ENCODE peak calls at places on chromosome 21, in five cellular contexts. One of them, this sample, is unnamed.

GRCh38 chr21:41170442-41170841 is 2.5 kb downstream of the BACE2 start:
- DNase-seq in A549: peak; percentile 56
- DNase-seq in K562: peak; percentile 58
- DNase-seq in IMR-90: peak; percentile 34
- DNase-seq in HEK293T: peak; percentile 66
- DNase-seq in this sample: peak; percentile 29

GRCh38 chr21:38839683-38840286 is 34.1 kb downstream of the ETS2 start:
- DNase-seq in A549: no peak
- DNase-seq in K562: no peak
- DNase-seq in IMR-90: peak; percentile 94
- DNase-seq in HEK293T: no peak
- DNase-seq in this sample: no peak

GRCh38 chr21:29155933-29156260 is 25.5 kb downstream of the MAP3K7CL start:
- DNase-seq in A549: no peak
- DNase-seq in K562: no peak
- DNase-seq in IMR-90: no peak
- DNase-seq in HEK293T: no peak
- DNase-seq in this sample: no peak

GRCh38 chr21:34357889-34358288 is 5.9 kb upstream of the KCNE2 start:
- DNase-seq in A549: no peak
- DNase-seq in K562: no peak
- DNase-seq in IMR-90: no peak
- DNase-seq in HEK293T: no peak
- DNase-seq in this sample: no peak

GRCh38 chr21:36565616-36566015 is 85.7 kb upstream of the CLDN14 start:
- DNase-seq in A549: no peak
- DNase-seq in K562: no peak
- DNase-seq in IMR-90: no peak
- DNase-seq in HEK293T: no peak
- DNase-seq in this sample: no peak

GRCh38 chr21:35864039-35864438 is 196.3 kb downstream of the SETD4 start:
- DNase-seq in A549: no peak
- DNase-seq in K562: no peak
- DNase-seq in IMR-90: no peak
- DNase-seq in HEK293T: no peak
- DNase-seq in this sample: no peak

GRCh38 chr21:25518491-25518911 is 88.8 kb downstream of the MRPL39 start:
- DNase-seq in A549: no peak
- DNase-seq in K562: no peak
- DNase-seq in IMR-90: no peak
- DNase-seq in HEK293T: no peak
- DNase-seq in this sample: no peak

GRCh38 chr21:33299181-33299752 is 25.5 kb upstream of the IFNAR1 start:
- DNase-seq in A549: no peak
- DNase-seq in K562: no peak
- DNase-seq in IMR-90: no peak
- DNase-seq in HEK293T: no peak
- DNase-seq in this sample: no peak

GRCh38 chr21:16196521-16197208 is 466.9 kb downstream of the USP25 start:
- DNase-seq in A549: no peak
- DNase-seq in K562: no peak
- DNase-seq in IMR-90: no peak
- DNase-seq in HEK293T: no peak
- DNase-seq in this sample: no peak

GRCh38 chr21:30251781-30252180 is 31.0 kb downstream of the KRTAP24-1 start:
- DNase-seq in A549: no peak
- DNase-seq in K562: no peak
- DNase-seq in IMR-90: no peak
- DNase-seq in HEK293T: no peak
- DNase-seq in this sample: no peak

GRCh38 chr21:35020446-35020845 is 28.7 kb downstream of the RUNX1 start:
- DNase-seq in A549: no peak
- DNase-seq in K562: no peak
- DNase-seq in IMR-90: no peak
- DNase-seq in HEK293T: no peak
- DNase-seq in this sample: no peak

GRCh38 chr21:32001390-32001789 is 128.6 kb downstream of the HUNK start:
- DNase-seq in A549: no peak
- DNase-seq in K562: no peak
- DNase-seq in IMR-90: no peak
- DNase-seq in HEK293T: no peak
- DNase-seq in this sample: peak; percentile 76

GRCh38 chr21:16573581-16573980 is 843.8 kb downstream of the USP25 start:
- DNase-seq in A549: no peak
- DNase-seq in K562: no peak
- DNase-seq in IMR-90: peak; percentile 76
- DNase-seq in HEK293T: no peak
- DNase-seq in this sample: no peak

GRCh38 chr21:9839011-9839661 is 682.2 kb upstream of the TPTE start:
- DNase-seq in A549: no peak
- DNase-seq in K562: peak; percentile 59
- DNase-seq in IMR-90: no peak
- DNase-seq in HEK293T: peak; percentile 4
- DNase-seq in this sample: no peak

GRCh38 chr21:36976882-36977651 is 10.6 kb upstream of the HLCS start:
- DNase-seq in A549: peak; percentile 23
- DNase-seq in K562: peak; percentile 70
- DNase-seq in IMR-90: peak; percentile 75
- DNase-seq in HEK293T: peak; percentile 73
- DNase-seq in this sample: peak; percentile 87

GRCh38 chr21:29499734-29500343 is 201.1 kb downstream of the BACH1 start:
- DNase-seq in A549: peak; percentile 21
- DNase-seq in K562: peak; percentile 64
- DNase-seq in IMR-90: no peak
- DNase-seq in HEK293T: peak; percentile 69
- DNase-seq in this sample: peak; percentile 50

GRCh38 chr21:41326414-41327080 is 9.9 kb downstream of the FAM3B start:
- DNase-seq in A549: no peak
- DNase-seq in K562: no peak
- DNase-seq in IMR-90: no peak
- DNase-seq in HEK293T: no peak
- DNase-seq in this sample: peak; percentile 56

GRCh38 chr21:16942703-16943102 is 570.1 kb upstream of the CXADR start:
- DNase-seq in A549: no peak
- DNase-seq in K562: no peak
- DNase-seq in IMR-90: peak; percentile 17
- DNase-seq in HEK293T: peak; percentile 51
- DNase-seq in this sample: peak; percentile 35

GRCh38 chr21:46556802-46557201 is 48.1 kb downstream of the S100B start:
- DNase-seq in A549: no peak
- DNase-seq in K562: no peak
- DNase-seq in IMR-90: no peak
- DNase-seq in HEK293T: no peak
- DNase-seq in this sample: no peak
- TF ChIP-seq BHLHE40 in A549: no peak
- TF ChIP-seq BHLHE40 in K562: no peak
- TF ChIP-seq BHLHE40 in IMR-90: no peak
- TF ChIP-seq BHLHE40 in HEK293T: no peak
- TF ChIP-seq BHLHE40 in this sample: no peak

DNA sequence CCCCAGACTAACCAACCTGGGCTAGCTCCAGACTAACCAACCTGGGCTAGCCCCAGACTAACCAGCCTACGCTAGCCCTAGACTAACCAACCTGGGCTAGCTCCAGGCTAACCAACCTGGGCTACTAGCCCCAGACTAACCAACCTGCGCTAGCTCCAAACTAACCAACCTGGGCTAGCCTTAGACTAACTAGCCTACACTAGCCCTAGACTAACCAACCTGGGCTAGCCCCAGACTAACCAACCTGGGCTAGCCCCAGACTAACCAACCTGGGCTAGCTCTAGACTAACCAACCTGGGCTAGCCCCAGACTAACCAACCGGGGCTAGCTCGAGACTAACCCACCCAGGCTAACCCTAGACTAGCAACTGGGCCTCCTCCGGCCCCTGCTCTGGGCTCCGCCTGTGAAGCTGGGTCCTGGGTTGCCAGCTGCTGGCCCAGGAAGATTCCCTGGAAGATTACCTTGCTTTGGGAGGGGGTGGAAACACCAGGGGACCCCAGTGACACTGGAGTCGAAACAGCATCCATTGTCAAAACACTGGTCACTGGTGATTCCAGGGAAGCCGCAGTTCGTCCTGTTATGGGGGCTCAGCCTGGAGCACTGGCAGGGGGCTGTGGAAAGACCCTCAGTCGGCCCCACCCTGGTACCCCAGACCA is 1.2 kb downstream of the TFF2 start:
- DNase-seq in A549: no peak
- DNase-seq in K562: no peak
- DNase-seq in IMR-90: no peak
- DNase-seq in HEK293T: no peak
- DNase-seq in this sample: no peak
- TF ChIP-seq BHLHE40 in A549: no peak
- TF ChIP-seq BHLHE40 in K562: no peak
- TF ChIP-seq BHLHE40 in IMR-90: no peak
- TF ChIP-seq BHLHE40 in HEK293T: no peak
- TF ChIP-seq BHLHE40 in this sample: no peak

GRCh38 chr21:24275613-24276012 is 1331.7 kb downstream of the MRPL39 start:
- DNase-seq in A549: no peak
- DNase-seq in K562: no peak
- DNase-seq in IMR-90: no peak
- DNase-seq in HEK293T: no peak
- DNase-seq in this sample: no peak

DNA sequence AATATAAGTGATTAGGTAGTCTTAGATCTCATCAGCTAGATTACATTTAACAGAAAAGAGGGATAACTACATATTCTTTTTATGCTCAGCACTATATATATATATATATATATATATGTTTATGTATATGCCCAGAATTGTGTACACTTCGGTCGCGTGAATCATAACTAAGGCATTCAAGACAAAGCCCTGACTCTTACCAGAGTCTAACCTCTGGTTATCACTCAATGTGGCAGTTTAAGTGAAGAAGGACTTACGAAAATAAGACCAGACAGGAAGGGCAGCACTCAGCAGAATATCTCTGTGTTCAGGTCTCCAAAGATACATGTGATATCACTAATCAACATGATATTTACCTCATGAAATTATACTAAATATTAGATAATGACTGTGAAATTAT is 1326.7 kb downstream of the MRPL39 start:
- DNase-seq in A549: no peak
- DNase-seq in K562: no peak
- DNase-seq in IMR-90: peak; percentile 79
- DNase-seq in HEK293T: no peak
- DNase-seq in this sample: no peak
- TF ChIP-seq BHLHE40 in A549: no peak
- TF ChIP-seq BHLHE40 in K562: no peak
- TF ChIP-seq BHLHE40 in IMR-90: no peak
- TF ChIP-seq BHLHE40 in HEK293T: no peak
- TF ChIP-seq BHLHE40 in this sample: no peak

GRCh38 chr21:43283136-43283924 is 114.5 kb downstream of the CRYAA start:
- DNase-seq in A549: no peak
- DNase-seq in K562: no peak
- DNase-seq in IMR-90: no peak
- DNase-seq in HEK293T: no peak
- DNase-seq in this sample: no peak
- TF ChIP-seq BHLHE40 in A549: no peak
- TF ChIP-seq BHLHE40 in K562: no peak
- TF ChIP-seq BHLHE40 in IMR-90: no peak
- TF ChIP-seq BHLHE40 in HEK293T: no peak
- TF ChIP-seq BHLHE40 in this sample: no peak

GRCh38 chr21:44722701-44723100 is 11.3 kb upstream of the TSPEAR start:
- DNase-seq in A549: no peak
- DNase-seq in K562: no peak
- DNase-seq in IMR-90: no peak
- DNase-seq in HEK293T: no peak
- DNase-seq in this sample: no peak
- TF ChIP-seq BHLHE40 in A549: no peak
- TF ChIP-seq BHLHE40 in K562: no peak
- TF ChIP-seq BHLHE40 in IMR-90: no peak
- TF ChIP-seq BHLHE40 in HEK293T: no peak
- TF ChIP-seq BHLHE40 in this sample: no peak